ENCODE peak calls at places on chromosome 5, in six cellular contexts. K is upper lobe of right lung, C is PC-3, T is ovary, D is mesenchymal stem cell, Q is psoas muscle. U is an unnamed sample. For H3K9me3, the result is how much of the 10 kb centered on the place peaks cover.

GRCh38 chr5:78757269-78758053 is 108.9 kb upstream of the LHFPL2 start:
- DNase-seq in K (no peak), C (peak), T (no peak), D (peak), Q (peak), U (no peak)

GRCh38 chr5:98774192-98775046 is 956 bp downstream of the RGMB start:
- DNase-seq in K (peak), C (peak), T (peak), D (peak), Q (peak), U (peak)

GRCh38 chr5:41748631-41749030 is 121.6 kb downstream of the OXCT1 start:
- DNase-seq in K (no peak), C (peak), T (no peak), D (peak), Q (no peak), U (no peak)

GRCh38 chr5:171647043-171647899 is 138.3 kb upstream of the SMIM23 start:
- DNase-seq in K (no peak), C (peak), T (no peak), D (peak), Q (no peak), U (peak)

GRCh38 chr5:127909078-127909477 is 174.5 kb upstream of the SLC12A2 start:
- DNase-seq in K (no peak), C (peak), T (no peak), D (peak), Q (no peak), U (peak)

GRCh38 chr5:380701-381309 is 59.3 kb downstream of the AHRR start:
- DNase-seq in K (peak), C (no peak), T (no peak), D (peak), Q (no peak), U (no peak)

GRCh38 chr5:139787568-139788293 is 7.9 kb upstream of the PSD2 start:
- DNase-seq in K (peak), C (peak), T (peak), D (peak), Q (peak), U (peak)

GRCh38 chr5:67059747-67060490 is 136.7 kb downstream of the CD180 start:
- DNase-seq in K (no peak), C (peak), T (no peak), D (peak), Q (no peak), U (no peak)

GRCh38 chr5:132098151-132098594 is 24.6 kb downstream of the CSF2 start:
- DNase-seq in K (no peak), C (no peak), T (no peak), D (no peak), Q (no peak), U (no peak)

GRCh38 chr5:2282034-2282690 is 399.4 kb upstream of the IRX4 start:
- DNase-seq in K (no peak), C (no peak), T (no peak), D (no peak), Q (no peak), U (no peak)

GRCh38 chr5:35890021-35890740 is 33.5 kb downstream of the IL7R start:
- DNase-seq in K (no peak), C (peak), T (no peak), D (no peak), Q (no peak), U (no peak)

GRCh38 chr5:59842999-59843398 is 50.5 kb downstream of the PDE4D start:
- DNase-seq in K (no peak), C (no peak), T (no peak), D (peak), Q (no peak), U (no peak)

GRCh38 chr5:31196309-31196708 is 2.8 kb downstream of the CDH6 start:
- DNase-seq in K (no peak), C (peak), T (no peak), D (peak), Q (no peak), U (no peak)

GRCh38 chr5:135063056-135063445 is 29.0 kb upstream of the PITX1 start:
- DNase-seq in K (no peak), C (no peak), T (no peak), D (no peak), Q (peak), U (no peak)

GRCh38 chr5:137560414-137560813 is 61.3 kb upstream of the SPOCK1 start:
- DNase-seq in K (no peak), C (peak), T (no peak), D (no peak), Q (no peak), U (no peak)

GRCh38 chr5:107436276-107436675 is 234.5 kb downstream of the EFNA5 start:
- DNase-seq in K (no peak), C (no peak), T (no peak), D (no peak), Q (no peak), U (no peak)

GRCh38 chr5:93884254-93884653 is 142.9 kb upstream of the POU5F2 start:
- DNase-seq in K (no peak), C (peak), T (no peak), D (no peak), Q (no peak), U (no peak)

GRCh38 chr5:180777475-180777874 is 25.1 kb downstream of the MGAT1 start:
- DNase-seq in K (no peak), C (no peak), T (no peak), D (no peak), Q (no peak), U (no peak)

GRCh38 chr5:81908771-81909170 is 63.1 kb upstream of the ATG10 start:
- DNase-seq in K (no peak), C (no peak), T (no peak), D (no peak), Q (no peak), U (no peak)
- H3K27ac ChIP-seq in K (no peak), C (no peak), T (peak), D (no peak), Q (no peak), U (no peak)

DNA sequence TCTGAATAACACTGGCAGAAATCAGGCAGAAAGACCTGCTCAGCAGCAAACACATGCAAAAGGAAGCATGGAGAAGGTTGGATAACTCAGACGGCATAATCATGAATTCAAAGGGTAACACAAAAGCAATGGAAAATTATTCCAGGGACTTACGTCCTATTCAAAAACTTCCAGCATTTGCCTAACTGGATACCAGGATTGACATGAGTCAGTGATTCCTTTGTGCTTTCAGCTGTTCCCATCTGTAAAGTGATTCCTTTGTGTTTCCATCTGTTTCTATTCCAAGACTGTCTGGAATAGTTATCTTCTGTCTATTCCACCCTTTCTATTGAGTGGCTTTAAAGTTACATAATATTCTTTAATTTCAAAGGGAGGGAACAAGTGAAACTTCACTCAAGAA is 1361.7 kb upstream of the CDH9 start:
- DNase-seq in K (no peak), C (no peak), T (no peak), D (no peak), Q (no peak), U (no peak)
- H3K9me3 ChIP-seq in K (under half), C (under half), T (under half), D (under half), Q (under half), U (under half)

DNA sequence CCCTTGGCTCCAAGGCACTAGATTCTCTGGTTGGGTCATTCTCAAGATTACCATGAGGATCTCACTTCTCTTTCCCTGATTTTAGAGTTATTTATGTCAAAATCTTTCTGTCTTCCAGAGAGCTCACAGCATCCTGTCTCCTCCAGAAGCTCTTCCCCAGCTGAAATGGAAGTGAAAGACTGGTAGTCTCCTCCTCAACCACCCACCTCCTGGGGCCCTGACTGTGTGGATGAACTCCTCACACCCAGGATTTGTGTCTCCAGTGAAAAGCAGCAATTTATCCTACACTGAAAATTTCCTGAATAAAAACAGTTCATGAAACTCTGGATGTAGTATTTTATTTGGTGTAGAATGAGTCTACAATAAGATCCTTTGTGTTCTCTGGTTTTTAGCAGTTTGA is 12.0 kb upstream of the ZNF366 start:
- DNase-seq in K (no peak), C (no peak), T (no peak), D (no peak), Q (no peak), U (no peak)
- H3K27ac ChIP-seq in K (no peak), C (no peak), T (no peak), D (no peak), Q (peak), U (no peak)

DNA sequence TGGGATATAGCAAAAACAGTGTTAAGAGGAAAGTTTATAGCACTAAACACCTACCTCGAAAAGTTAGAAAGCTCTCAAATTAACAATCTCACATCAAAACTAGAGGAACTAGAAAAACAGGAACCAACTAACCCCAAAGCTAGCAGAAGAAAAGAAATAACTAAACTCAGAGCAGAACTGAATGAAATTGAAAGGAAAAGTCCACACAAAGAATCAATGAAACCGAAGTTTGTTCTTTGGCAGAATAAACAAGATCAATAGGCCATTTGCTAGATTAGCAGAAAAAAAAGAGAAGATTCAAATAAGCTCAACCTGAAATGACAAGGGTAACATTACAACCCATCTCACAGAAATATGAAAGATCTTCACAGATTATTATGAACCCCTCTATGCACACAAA is 234.8 kb upstream of the ISL1 start:
- DNase-seq in K (no peak), C (no peak), T (no peak), D (no peak), Q (no peak), U (no peak)
- H3K9me3 ChIP-seq in K (under half), C (under half), T (under half), D (under half), Q (under half), U (under half)

DNA sequence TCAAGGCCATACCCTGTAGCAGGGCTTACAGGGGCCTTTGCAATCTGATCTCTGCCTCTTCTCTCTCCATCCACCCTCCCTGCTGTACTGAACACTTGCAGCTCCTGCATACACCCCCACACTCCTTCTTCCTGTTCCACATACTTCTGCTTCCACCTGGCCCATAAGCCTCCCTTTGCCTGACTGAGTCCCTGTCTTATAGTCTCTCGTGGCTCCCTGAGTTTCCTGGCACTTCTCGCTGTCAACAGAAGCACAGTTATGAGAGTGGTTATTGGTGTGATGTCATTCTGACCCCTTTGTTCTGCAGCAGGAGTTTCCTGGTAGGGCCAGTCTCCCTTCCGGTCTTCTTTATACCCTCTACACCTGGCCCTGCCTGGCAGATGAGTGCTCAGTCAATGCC is 20.3 kb upstream of the CSF1R start:
- DNase-seq in K (no peak), C (no peak), T (peak), D (no peak), Q (no peak), U (no peak)
- H3K27ac ChIP-seq in K (no peak), C (no peak), T (no peak), D (no peak), Q (no peak), U (no peak)

GRCh38 chr5:113256671-113257452 is 177.9 kb downstream of the TSSK1B start:
- DNase-seq in K (no peak), C (no peak), T (no peak), D (no peak), Q (no peak), U (no peak)
- H3K9me3 ChIP-seq in K (under half), C (under half), T (under half), D (under half), Q (under half), U (under half)

GRCh38 chr5:175385691-175386360 is 58.2 kb downstream of the DRD1 start:
- DNase-seq in K (no peak), C (peak), T (no peak), D (no peak), Q (no peak), U (no peak)
- H3K27ac ChIP-seq in K (no peak), C (peak), T (no peak), D (no peak), Q (no peak), U (no peak)

U was measured in WERI-Rb-1.